ENCODE peak calls at places on chromosome 11, in nine cellular contexts. One of them, this sample, is unnamed.

GRCh38 chr11:80503990-80504389 is 1063.2 kb upstream of the TENM4 start:
- DNase-seq in transverse colon: no peak
- DNase-seq in ovary: no peak
- DNase-seq in A549: no peak
- DNase-seq in esophagus muscularis mucosa: no peak
- DNase-seq in tibial nerve: no peak
- DNase-seq in K562: no peak
- DNase-seq in suprapubic skin: no peak
- DNase-seq in SK-N-SH: peak
- DNase-seq in this sample: no peak

GRCh38 chr11:19027829-19028595 is 32.5 kb downstream of the MRGPRX2 start:
- DNase-seq in transverse colon: no peak
- DNase-seq in ovary: no peak
- DNase-seq in A549: peak
- DNase-seq in esophagus muscularis mucosa: no peak
- DNase-seq in tibial nerve: no peak
- DNase-seq in K562: no peak
- DNase-seq in suprapubic skin: no peak
- DNase-seq in SK-N-SH: no peak
- DNase-seq in this sample: no peak

GRCh38 chr11:40204228-40204627 is 1255.2 kb downstream of the LRRC4C start:
- DNase-seq in transverse colon: no peak
- DNase-seq in ovary: no peak
- DNase-seq in A549: no peak
- DNase-seq in esophagus muscularis mucosa: no peak
- DNase-seq in tibial nerve: no peak
- DNase-seq in K562: no peak
- DNase-seq in suprapubic skin: no peak
- DNase-seq in SK-N-SH: no peak
- DNase-seq in this sample: no peak

GRCh38 chr11:82682003-82682751 is 51.5 kb downstream of the FAM181B start:
- DNase-seq in transverse colon: peak
- DNase-seq in ovary: no peak
- DNase-seq in A549: peak
- DNase-seq in esophagus muscularis mucosa: no peak
- DNase-seq in tibial nerve: no peak
- DNase-seq in K562: peak
- DNase-seq in suprapubic skin: no peak
- DNase-seq in SK-N-SH: peak
- DNase-seq in this sample: no peak

GRCh38 chr11:61160487-61161189 is 588 bp downstream of the VPS37C start:
- DNase-seq in transverse colon: no peak
- DNase-seq in ovary: no peak
- DNase-seq in A549: no peak
- DNase-seq in esophagus muscularis mucosa: no peak
- DNase-seq in tibial nerve: no peak
- DNase-seq in K562: no peak
- DNase-seq in suprapubic skin: no peak
- DNase-seq in SK-N-SH: no peak
- DNase-seq in this sample: no peak

GRCh38 chr11:134120143-134120850 is 51.4 kb downstream of the JAM3 start:
- DNase-seq in transverse colon: peak
- DNase-seq in ovary: peak
- DNase-seq in A549: no peak
- DNase-seq in esophagus muscularis mucosa: peak
- DNase-seq in tibial nerve: no peak
- DNase-seq in K562: no peak
- DNase-seq in suprapubic skin: no peak
- DNase-seq in SK-N-SH: no peak
- DNase-seq in this sample: peak

GRCh38 chr11:62791501-62792192 is at the start of gene TMEM223:
- DNase-seq in transverse colon: peak
- DNase-seq in ovary: peak
- DNase-seq in A549: peak
- DNase-seq in esophagus muscularis mucosa: peak
- DNase-seq in tibial nerve: peak
- DNase-seq in K562: peak
- DNase-seq in suprapubic skin: peak
- DNase-seq in SK-N-SH: peak
- DNase-seq in this sample: peak

GRCh38 chr11:70270877-70271634 is 566 bp downstream of the PPFIA1 start:
- DNase-seq in transverse colon: peak
- DNase-seq in ovary: no peak
- DNase-seq in A549: peak
- DNase-seq in esophagus muscularis mucosa: no peak
- DNase-seq in tibial nerve: no peak
- DNase-seq in K562: peak
- DNase-seq in suprapubic skin: no peak
- DNase-seq in SK-N-SH: peak
- DNase-seq in this sample: peak

GRCh38 chr11:78332174-78332866 is 85.3 kb downstream of the GAB2 start:
- DNase-seq in transverse colon: no peak
- DNase-seq in ovary: no peak
- DNase-seq in A549: no peak
- DNase-seq in esophagus muscularis mucosa: no peak
- DNase-seq in tibial nerve: no peak
- DNase-seq in K562: no peak
- DNase-seq in suprapubic skin: no peak
- DNase-seq in SK-N-SH: no peak
- DNase-seq in this sample: no peak

GRCh38 chr11:95143106-95143681 is 53.5 kb downstream of the ENDOD1 start:
- DNase-seq in transverse colon: no peak
- DNase-seq in ovary: no peak
- DNase-seq in A549: no peak
- DNase-seq in esophagus muscularis mucosa: no peak
- DNase-seq in tibial nerve: no peak
- DNase-seq in K562: no peak
- DNase-seq in suprapubic skin: no peak
- DNase-seq in SK-N-SH: no peak
- DNase-seq in this sample: no peak

GRCh38 chr11:83007909-83008580 is 63.7 kb downstream of the RAB30 start:
- DNase-seq in transverse colon: peak
- DNase-seq in ovary: peak
- DNase-seq in A549: no peak
- DNase-seq in esophagus muscularis mucosa: no peak
- DNase-seq in tibial nerve: no peak
- DNase-seq in K562: peak
- DNase-seq in suprapubic skin: no peak
- DNase-seq in SK-N-SH: peak
- DNase-seq in this sample: no peak

GRCh38 chr11:125313271-125314222 is 149.0 kb downstream of the PKNOX2 start:
- DNase-seq in transverse colon: no peak
- DNase-seq in ovary: no peak
- DNase-seq in A549: no peak
- DNase-seq in esophagus muscularis mucosa: no peak
- DNase-seq in tibial nerve: no peak
- DNase-seq in K562: no peak
- DNase-seq in suprapubic skin: no peak
- DNase-seq in SK-N-SH: no peak
- DNase-seq in this sample: no peak

GRCh38 chr11:127073621-127074020 is 73.1 kb upstream of the KIRREL3 start:
- DNase-seq in transverse colon: no peak
- DNase-seq in ovary: no peak
- DNase-seq in A549: no peak
- DNase-seq in esophagus muscularis mucosa: no peak
- DNase-seq in tibial nerve: no peak
- DNase-seq in K562: no peak
- DNase-seq in suprapubic skin: no peak
- DNase-seq in SK-N-SH: no peak
- DNase-seq in this sample: no peak

GRCh38 chr11:126277780-126278179 is 5.1 kb upstream of the TIRAP start:
- DNase-seq in transverse colon: no peak
- DNase-seq in ovary: no peak
- DNase-seq in A549: no peak
- DNase-seq in esophagus muscularis mucosa: no peak
- DNase-seq in tibial nerve: no peak
- DNase-seq in K562: no peak
- DNase-seq in suprapubic skin: no peak
- DNase-seq in SK-N-SH: no peak
- DNase-seq in this sample: no peak

GRCh38 chr11:33723238-33723881 is 12.9 kb downstream of the CD59 start:
- DNase-seq in transverse colon: no peak
- DNase-seq in ovary: no peak
- DNase-seq in A549: peak
- DNase-seq in esophagus muscularis mucosa: no peak
- DNase-seq in tibial nerve: no peak
- DNase-seq in K562: peak
- DNase-seq in suprapubic skin: no peak
- DNase-seq in SK-N-SH: no peak
- DNase-seq in this sample: no peak

GRCh38 chr11:69210660-69211035 is 54.9 kb downstream of the SMIM38 start:
- DNase-seq in transverse colon: no peak
- DNase-seq in ovary: no peak
- DNase-seq in A549: no peak
- DNase-seq in esophagus muscularis mucosa: no peak
- DNase-seq in tibial nerve: no peak
- DNase-seq in K562: no peak
- DNase-seq in suprapubic skin: no peak
- DNase-seq in SK-N-SH: no peak
- DNase-seq in this sample: peak

GRCh38 chr11:69213964-69214363 is 58.2 kb downstream of the SMIM38 start:
- DNase-seq in transverse colon: no peak
- DNase-seq in ovary: no peak
- DNase-seq in A549: no peak
- DNase-seq in esophagus muscularis mucosa: no peak
- DNase-seq in tibial nerve: no peak
- DNase-seq in K562: no peak
- DNase-seq in suprapubic skin: no peak
- DNase-seq in SK-N-SH: no peak
- DNase-seq in this sample: peak

GRCh38 chr11:69213315-69213714 is 57.6 kb downstream of the SMIM38 start:
- DNase-seq in transverse colon: no peak
- DNase-seq in ovary: no peak
- DNase-seq in A549: no peak
- DNase-seq in esophagus muscularis mucosa: no peak
- DNase-seq in tibial nerve: no peak
- DNase-seq in K562: no peak
- DNase-seq in suprapubic skin: no peak
- DNase-seq in SK-N-SH: no peak
- DNase-seq in this sample: peak

GRCh38 chr11:69211540-69212120 is 55.9 kb downstream of the SMIM38 start:
- DNase-seq in transverse colon: no peak
- DNase-seq in ovary: no peak
- DNase-seq in A549: no peak
- DNase-seq in esophagus muscularis mucosa: no peak
- DNase-seq in tibial nerve: no peak
- DNase-seq in K562: no peak
- DNase-seq in suprapubic skin: peak
- DNase-seq in SK-N-SH: no peak
- DNase-seq in this sample: peak

GRCh38 chr11:69212121-69213110 is 56.7 kb downstream of the SMIM38 start:
- DNase-seq in transverse colon: no peak
- DNase-seq in ovary: no peak
- DNase-seq in A549: no peak
- DNase-seq in esophagus muscularis mucosa: no peak
- DNase-seq in tibial nerve: no peak
- DNase-seq in K562: peak
- DNase-seq in suprapubic skin: peak
- DNase-seq in SK-N-SH: peak
- DNase-seq in this sample: peak
- TF ChIP-seq CTCF in transverse colon: no peak
- TF ChIP-seq CTCF in ovary: no peak
- TF ChIP-seq CTCF in A549: peak
- TF ChIP-seq CTCF in esophagus muscularis mucosa: no peak
- TF ChIP-seq CTCF in tibial nerve: no peak
- TF ChIP-seq CTCF in K562: peak
- TF ChIP-seq CTCF in suprapubic skin: no peak
- TF ChIP-seq CTCF in SK-N-SH: peak
- TF ChIP-seq CTCF in this sample: no peak

DNA sequence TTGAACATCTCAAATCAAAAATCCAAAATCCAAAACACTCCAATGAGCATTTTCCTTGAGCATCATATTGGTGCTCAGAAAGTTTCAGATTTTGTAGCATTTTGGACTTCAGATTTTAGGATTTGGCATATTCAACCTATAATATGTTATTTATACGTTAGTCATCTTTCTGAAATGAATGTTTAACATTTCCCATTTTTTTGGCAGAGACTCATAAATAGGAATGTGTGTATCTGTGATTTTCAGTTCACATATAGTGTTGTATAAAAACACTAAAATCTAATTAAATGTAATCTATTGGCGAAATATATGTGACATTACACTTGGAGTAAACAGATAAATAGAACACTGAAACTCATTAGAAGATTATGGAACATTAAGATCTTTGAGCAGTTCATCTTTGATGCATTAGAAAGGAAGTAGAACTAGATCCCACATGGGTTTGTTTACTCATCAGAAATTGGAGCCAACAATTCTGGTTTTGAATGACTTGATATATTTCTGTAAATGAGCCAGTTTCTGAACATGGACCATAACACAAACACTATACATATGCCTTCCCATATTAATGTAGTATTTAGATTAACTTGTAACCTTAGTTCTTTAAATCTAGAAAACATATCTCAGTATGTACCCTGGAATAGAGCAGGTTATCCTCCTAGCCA is 153.1 kb downstream of the UVRAG start:
- DNase-seq in transverse colon: no peak
- DNase-seq in ovary: no peak
- DNase-seq in A549: no peak
- DNase-seq in esophagus muscularis mucosa: no peak
- DNase-seq in tibial nerve: no peak
- DNase-seq in K562: no peak
- DNase-seq in suprapubic skin: no peak
- DNase-seq in SK-N-SH: no peak
- DNase-seq in this sample: no peak
- TF ChIP-seq EP300 in transverse colon: no peak
- TF ChIP-seq EP300 in ovary: no peak
- TF ChIP-seq EP300 in A549: no peak
- TF ChIP-seq EP300 in esophagus muscularis mucosa: no peak
- TF ChIP-seq EP300 in tibial nerve: no peak
- TF ChIP-seq EP300 in K562: no peak
- TF ChIP-seq EP300 in suprapubic skin: no peak
- TF ChIP-seq EP300 in SK-N-SH: no peak
- TF ChIP-seq EP300 in this sample: no peak

DNA sequence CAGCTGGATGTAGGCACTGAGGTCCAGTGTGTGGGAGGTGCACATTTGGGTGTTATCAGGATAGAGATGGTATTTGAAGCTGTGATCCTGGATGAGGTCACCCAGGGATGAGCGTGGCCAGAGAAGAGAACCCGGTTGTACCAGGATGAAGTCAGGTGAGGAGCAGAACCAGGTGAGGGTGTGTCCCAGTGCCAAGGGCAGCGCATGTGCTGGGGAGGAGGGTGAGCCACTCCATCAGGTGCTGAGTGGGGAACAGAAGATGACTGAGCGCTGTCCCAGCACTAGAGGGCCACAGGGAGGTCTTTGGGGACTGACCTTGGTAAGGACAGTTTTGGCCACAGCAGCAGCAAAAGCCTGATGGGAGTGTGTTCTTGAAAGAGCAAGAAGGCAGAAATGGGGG is 2.7 kb downstream of the ARL2 start:
- DNase-seq in transverse colon: no peak
- DNase-seq in ovary: no peak
- DNase-seq in A549: no peak
- DNase-seq in esophagus muscularis mucosa: no peak
- DNase-seq in tibial nerve: no peak
- DNase-seq in K562: peak
- DNase-seq in suprapubic skin: no peak
- DNase-seq in SK-N-SH: no peak
- DNase-seq in this sample: no peak
- TF ChIP-seq CTCF in transverse colon: no peak
- TF ChIP-seq CTCF in ovary: no peak
- TF ChIP-seq CTCF in A549: no peak
- TF ChIP-seq CTCF in esophagus muscularis mucosa: no peak
- TF ChIP-seq CTCF in tibial nerve: no peak
- TF ChIP-seq CTCF in K562: peak
- TF ChIP-seq CTCF in suprapubic skin: no peak
- TF ChIP-seq CTCF in SK-N-SH: no peak
- TF ChIP-seq CTCF in this sample: no peak

GRCh38 chr11:12717851-12718291 is 43.6 kb downstream of the TEAD1 start:
- DNase-seq in transverse colon: no peak
- DNase-seq in ovary: no peak
- DNase-seq in A549: no peak
- DNase-seq in esophagus muscularis mucosa: no peak
- DNase-seq in tibial nerve: no peak
- DNase-seq in K562: no peak
- DNase-seq in suprapubic skin: no peak
- DNase-seq in SK-N-SH: no peak
- DNase-seq in this sample: no peak
- TF ChIP-seq EP300 in transverse colon: no peak
- TF ChIP-seq EP300 in ovary: no peak
- TF ChIP-seq EP300 in A549: no peak
- TF ChIP-seq EP300 in esophagus muscularis mucosa: no peak
- TF ChIP-seq EP300 in tibial nerve: no peak
- TF ChIP-seq EP300 in K562: no peak
- TF ChIP-seq EP300 in suprapubic skin: no peak
- TF ChIP-seq EP300 in SK-N-SH: no peak
- TF ChIP-seq EP300 in this sample: no peak